ENCODE peak calls at places on chromosomes 1 and 21, in nine cellular contexts. Y is gastrocnemius medialis, B is lower lobe of right lung, A is fibroblast of pulmonary artery, L is spleen, D is fibroblast of the aortic adventitia, U is A549, H is heart right ventricle, N is lung. C is an unnamed sample.

GRCh38 chr1:151946366-151946764 is 37.1 kb upstream of the THEM4 start:
- DNase-seq in H (no peak), Y (no peak), D (no peak), B (no peak), A (peak; percentile 7), L (no peak), N (no peak), U (no peak), C (no peak)

GRCh38 chr1:90902672-90903071 is 119.2 kb downstream of the ZNF644 start:
- DNase-seq in A (no peak), D (no peak), L (no peak), Y (no peak), H (no peak), B (no peak), U (no peak), N (no peak), C (no peak)

GRCh38 chr21:42218836-42219605 is at the start of gene ABCG1:
- DNase-seq in L (peak; percentile 91), Y (no peak), D (no peak), B (peak; percentile 71), U (peak; percentile 29), N (no peak), A (peak; percentile 33), H (no peak), C (no peak)

GRCh38 chr1:181179980-181180964 is 91.8 kb downstream of the IER5 start:
- DNase-seq in B (peak; percentile 76), A (peak; percentile 76), D (peak; percentile 59), U (no peak), N (no peak), L (no peak), Y (peak; percentile 78), H (peak; percentile 81), C (peak; percentile 63)

GRCh38 chr1:17168480-17168878 is 36.4 kb upstream of the PADI1 start:
- DNase-seq in H (no peak), N (no peak), A (peak; percentile 56), D (peak; percentile 82), B (no peak), L (no peak), U (no peak), Y (no peak), C (peak; percentile 48)

GRCh38 chr1:21117159-21117953 is 59.3 kb downstream of the EIF4G3 start:
- DNase-seq in U (no peak), A (no peak), B (no peak), D (peak; percentile 47), Y (no peak), H (no peak), N (no peak), L (no peak), C (no peak)

GRCh38 chr1:99650773-99651437 is 5.0 kb downstream of the PALMD start:
- DNase-seq in Y (no peak), U (no peak), A (peak; percentile 80), N (no peak), D (peak; percentile 47), L (no peak), H (no peak), B (no peak), C (no peak)

GRCh38 chr1:239386453-239387303 is at the start of gene CHRM3:
- DNase-seq in D (no peak), N (peak; percentile 77), B (peak; percentile 79), U (peak; percentile 55), Y (no peak), L (no peak), H (peak; percentile 11), A (no peak), C (no peak)

GRCh38 chr1:13863701-13864100 is 163.7 kb downstream of the PRDM2 start:
- DNase-seq in A (no peak), B (no peak), Y (no peak), L (no peak), H (no peak), U (no peak), D (no peak), N (no peak), C (no peak)

GRCh38 chr1:64843675-64844074 is 98.8 kb downstream of the RAVER2 start:
- DNase-seq in N (no peak), U (no peak), H (no peak), A (no peak), D (no peak), Y (no peak), B (no peak), L (no peak), C (no peak)

GRCh38 chr1:215824245-215824644 is 257.1 kb downstream of the KCTD3 start:
- DNase-seq in H (no peak), B (no peak), A (peak; percentile 27), Y (no peak), D (peak; percentile 43), U (no peak), N (no peak), L (no peak), C (no peak)

GRCh38 chr1:67552336-67552759 is 122.1 kb upstream of the SERBP1 start:
- DNase-seq in D (no peak), Y (no peak), B (no peak), U (no peak), H (no peak), L (no peak), A (no peak), N (no peak), C (no peak)

GRCh38 chr1:174157157-174157806 is 2.0 kb upstream of the RABGAP1L start:
- DNase-seq in U (no peak), Y (no peak), N (no peak), D (no peak), B (no peak), L (no peak), A (no peak), H (no peak), C (no peak)

GRCh38 chr1:7334475-7335035 is 436.5 kb upstream of the VAMP3 start:
- DNase-seq in H (peak; percentile 34), Y (no peak), U (peak; percentile 6), N (no peak), D (peak; percentile 24), B (no peak), A (no peak), L (no peak), C (no peak)

GRCh38 chr1:117130526-117130925 is 9.0 kb upstream of the TRIM45 start:
- DNase-seq in A (no peak), B (no peak), D (no peak), Y (no peak), L (no peak), H (no peak), N (no peak), U (no peak), C (no peak)

GRCh38 chr1:11948822-11949458 is 14.4 kb downstream of the PLOD1 start:
- DNase-seq in A (peak; percentile 35), D (no peak), N (no peak), H (no peak), L (no peak), U (no peak), Y (no peak), B (no peak), C (no peak)

GRCh38 chr1:8026976-8027747 is 1.1 kb upstream of the ERRFI1 start:
- DNase-seq in U (no peak), A (peak; percentile 67), B (peak; percentile 77), L (no peak), N (peak; percentile 72), H (no peak), Y (peak; percentile 42), D (peak; percentile 62), C (no peak)

GRCh38 chr1:206461602-206462455 is 8.4 kb upstream of the IKBKE start:
- DNase-seq in D (peak; percentile 84), Y (peak; percentile 56), A (peak; percentile 87), B (no peak), U (peak; percentile 77), L (peak; percentile 18), H (peak; percentile 81), N (peak; percentile 79), C (peak; percentile 41)

GRCh38 chr1:43129334-43129733 is 42.8 kb downstream of the EBNA1BP2 start:
- DNase-seq in U (no peak), N (no peak), H (no peak), D (no peak), A (no peak), L (no peak), Y (no peak), B (no peak), C (no peak)

GRCh38 chr1:170530972-170531757 is 801 bp upstream of the GORAB start:
- DNase-seq in A (no peak), H (peak; percentile 13), D (peak; percentile 56), U (no peak), B (peak; percentile 49), N (no peak), L (peak; percentile 73), Y (no peak), C (no peak)

GRCh38 chr1:178055779-178056471 is 38.0 kb upstream of the RASAL2 start:
- DNase-seq in A (no peak), D (no peak), Y (peak; percentile 18), L (no peak), H (peak; percentile 38), B (peak; percentile 62), N (no peak), U (peak; percentile 66), C (no peak)
- H3K4me3 ChIP-seq in A (no peak overlapping the region), D (no peak overlapping the region), Y (no peak overlapping the region), L (no peak overlapping the region), H (no peak overlapping the region), B (no peak overlapping the region), N (no peak overlapping the region), U (no peak overlapping the region), C (no peak overlapping the region)

DNA sequence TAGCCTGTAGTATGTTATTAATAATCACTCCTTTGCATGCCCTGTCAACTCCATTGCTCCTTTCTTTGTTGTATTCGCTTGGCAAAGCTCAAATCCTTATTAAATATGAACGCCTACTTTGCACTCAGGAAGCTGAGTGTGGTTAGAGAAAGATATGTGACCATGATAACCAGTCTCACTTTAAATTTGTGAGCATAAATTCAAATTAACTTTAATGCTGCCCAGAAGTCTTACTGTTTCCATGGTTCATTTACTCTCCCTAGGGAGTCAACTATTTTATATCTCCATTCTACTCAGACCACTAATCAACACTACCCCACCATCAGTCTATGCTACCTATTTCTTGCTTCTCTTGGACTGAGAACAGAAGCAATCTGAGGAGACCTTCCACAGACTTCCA is 12.1 kb upstream of the EPHX4 start:
- DNase-seq in U (no peak), A (no peak), Y (no peak), L (no peak), D (no peak), B (no peak), H (no peak), N (no peak), C (no peak)
- TF ChIP-seq CTCF in U (no peak), A (no peak), Y (no peak), L (no peak), D (no peak), B (no peak), H (no peak), N (no peak), C (no peak)

GRCh38 chr1:156106624-156107488 is 7.7 kb upstream of the LMNA start:
- DNase-seq in H (peak; percentile 54), N (no peak), L (no peak), B (no peak), U (no peak), D (peak; percentile 58), A (no peak), Y (peak; percentile 47), C (no peak)
- H3K4me3 ChIP-seq in H (peak overlapping the region; percentile 49), N (no peak overlapping the region), L (peak overlapping the region; percentile 61), B (peak overlapping the region; percentile 52), U (peak overlapping the region; percentile 36), D (no peak overlapping the region), A (no peak overlapping the region), Y (peak overlapping the region; percentile 38), C (peak overlapping the region; percentile 11)

DNA sequence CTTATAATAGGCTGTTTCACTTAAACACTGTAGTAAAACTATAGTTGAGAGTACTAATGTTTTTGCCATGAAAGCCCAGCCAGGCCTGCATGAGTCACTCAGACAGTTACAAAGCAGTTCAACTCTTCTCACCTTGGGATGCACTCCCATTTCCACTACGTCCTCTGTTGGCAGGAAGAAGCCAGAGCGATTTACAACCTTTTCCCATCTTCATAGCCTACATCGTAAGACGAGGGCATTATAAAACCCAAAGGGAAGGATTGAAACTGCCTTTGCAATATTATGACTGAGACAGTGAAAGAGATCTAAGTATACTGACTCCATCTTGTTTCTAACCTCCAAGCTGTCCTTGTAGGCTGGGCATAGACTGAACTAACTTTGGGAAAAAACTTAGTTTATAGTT is 71.8 kb upstream of the CSF1 start:
- DNase-seq in L (no peak), A (peak; percentile 77), N (no peak), B (no peak), Y (no peak), U (no peak), D (peak; percentile 58), H (no peak), C (no peak)
- TF ChIP-seq CTCF in L (no peak), A (no peak), N (no peak), B (no peak), Y (no peak), U (peak; percentile 6), D (peak; percentile 7), H (no peak), C (peak; percentile 11)

C was measured in AG04450.